ENCODE peak calls at places on chromosomes 4 and X, in ten cellular contexts. O, W, T, P, R, U, J, M, Z and S are unnamed samples.

GRCh38 chr4:113809313-113809712 is 47.8 kb upstream of the CAMK2D start:
- DNase-seq in P (no peak), M (no peak), W (peak), Z (no peak), U (no peak), J (no peak), O (no peak), T (no peak), R (no peak), S (no peak)

GRCh38 chr4:105022811-105023667 is 123.6 kb upstream of the TET2 start:
- DNase-seq in O (no peak), J (no peak), T (no peak), R (no peak), W (no peak), Z (no peak), P (no peak), M (no peak), U (no peak), S (no peak)

GRCh38 chrX:151923648-151924047 is 11.0 kb downstream of the MAGEA4 start:
- DNase-seq in W (no peak), O (no peak), U (no peak), T (no peak), P (no peak), M (no peak), Z (no peak), J (no peak), R (no peak), S (no peak)

GRCh38 chrX:72621619-72622485 is 49.2 kb upstream of the HDAC8 start:
- DNase-seq in P (no peak), T (no peak), W (peak), J (no peak), R (no peak), Z (no peak), M (no peak), U (no peak), O (peak), S (no peak)

GRCh38 chrX:10296581-10296980 is 139.8 kb downstream of the CLCN4 start:
- DNase-seq in M (no peak), U (no peak), J (no peak), P (no peak), R (no peak), T (no peak), Z (peak), O (no peak), W (peak), S (no peak)

GRCh38 chr4:145034727-145035211 is 63.2 kb downstream of the ANAPC10 start:
- DNase-seq in Z (peak), P (no peak), R (no peak), M (no peak), O (no peak), W (peak), J (no peak), T (no peak), U (no peak), S (no peak)

GRCh38 chr4:184826315-184827266 is 823 bp upstream of the ACSL1 start:
- DNase-seq in R (no peak), M (peak), O (no peak), W (no peak), U (no peak), J (peak), T (no peak), Z (no peak), P (peak), S (no peak)

GRCh38 chr4:93475730-93476129 is 352.8 kb upstream of the ATOH1 start:
- DNase-seq in J (no peak), O (no peak), R (no peak), P (no peak), W (no peak), T (no peak), M (no peak), Z (no peak), U (no peak), S (no peak)

GRCh38 chrX:133645251-133645650 is 230.0 kb upstream of the GPC4 start:
- DNase-seq in U (no peak), O (no peak), R (no peak), T (no peak), Z (no peak), J (no peak), M (peak), P (no peak), W (peak), S (no peak)

GRCh38 chr4:4837921-4838601 is 21.4 kb upstream of the MSX1 start:
- DNase-seq in R (no peak), Z (no peak), P (no peak), T (no peak), J (no peak), W (no peak), O (no peak), M (no peak), U (no peak), S (no peak)

GRCh38 chr4:120921456-120922389 is 803 bp downstream of the PRDM5 start:
- DNase-seq in P (peak), O (peak), T (peak), M (peak), J (no peak), W (peak), Z (no peak), U (no peak), R (peak), S (no peak)

GRCh38 chr4:7831330-7831729 is 108.3 kb downstream of the AFAP1 start:
- DNase-seq in Z (peak), O (no peak), M (no peak), U (no peak), R (no peak), P (no peak), T (no peak), W (peak), J (no peak), S (no peak)

GRCh38 chr4:113732-114131 is 10.6 kb upstream of the ZNF718 start:
- DNase-seq in O (no peak), Z (no peak), M (no peak), R (no peak), U (no peak), J (no peak), T (no peak), P (no peak), W (no peak), S (no peak)

GRCh38 chr4:61380865-61381264 is 180.7 kb downstream of the ADGRL3 start:
- DNase-seq in Z (no peak), O (no peak), P (no peak), J (no peak), W (no peak), M (no peak), R (no peak), T (no peak), U (no peak), S (no peak)

GRCh38 chr4:80072607-80073361 is at the start of gene ANTXR2:
- DNase-seq in Z (peak), R (peak), W (peak), U (peak), M (peak), T (peak), O (peak), P (peak), J (no peak), S (peak)

GRCh38 chr4:94486372-94486801 is 34.6 kb downstream of the PDLIM5 start:
- DNase-seq in P (no peak), Z (no peak), M (no peak), U (no peak), T (no peak), W (no peak), O (no peak), R (no peak), J (no peak), S (no peak)

GRCh38 chr4:140937866-140938265 is 181.7 kb upstream of the TBC1D9 start:
- DNase-seq in M (no peak), O (peak), J (no peak), T (no peak), W (peak), P (no peak), U (no peak), Z (no peak), R (no peak), S (no peak)

GRCh38 chrX:152923599-152923998 is 25.7 kb downstream of the ZNF185 start:
- DNase-seq in W (no peak), U (no peak), M (no peak), Z (no peak), O (no peak), J (no peak), T (no peak), P (no peak), R (no peak), S (no peak)

GRCh38 chrX:65925592-65925991 is 114.3 kb downstream of the VSIG4 start:
- DNase-seq in O (no peak), T (no peak), Z (no peak), R (no peak), M (no peak), P (no peak), W (no peak), J (no peak), U (no peak), S (no peak)

GRCh38 chr4:17218801-17219200 is 293.1 kb downstream of the QDPR start:
- DNase-seq in U (no peak), R (no peak), J (no peak), T (no peak), Z (no peak), M (no peak), P (no peak), W (no peak), O (no peak), S (no peak)

GRCh38 chr4:41967392-41967791 is 14.2 kb upstream of the DCAF4L1 start:
- DNase-seq in U (no peak), R (no peak), T (no peak), J (no peak), Z (no peak), W (no peak), M (no peak), P (no peak), O (no peak), S (no peak)

GRCh38 chrX:118729043-118729652 is 1.7 kb downstream of the IL13RA1 start:
- DNase-seq in Z (no peak), W (no peak), T (no peak), O (no peak), M (no peak), J (no peak), P (no peak), U (no peak), R (no peak), S (no peak)

GRCh38 chrX:40165861-40166260 is 68.1 kb upstream of the BCOR start:
- DNase-seq in O (no peak), Z (no peak), W (no peak), P (no peak), U (no peak), R (no peak), M (no peak), J (no peak), T (no peak), S (no peak)

GRCh38 chrX:70042399-70043371 is 7.1 kb downstream of the AWAT2 start:
- DNase-seq in M (no peak), T (no peak), O (no peak), U (no peak), P (no peak), Z (no peak), R (no peak), W (no peak), J (no peak), S (peak)

GRCh38 chr4:176360446-176360845 is 40.7 kb downstream of the SPCS3 start:
- DNase-seq in J (no peak), M (no peak), Z (no peak), P (no peak), O (no peak), T (no peak), U (no peak), R (no peak), W (peak), S (no peak)

GRCh38 chrX:20461576-20461975 is 194.9 kb upstream of the RPS6KA3 start:
- DNase-seq in T (no peak), W (no peak), P (no peak), M (no peak), R (no peak), U (no peak), Z (no peak), O (no peak), J (no peak), S (no peak)

GRCh38 chrX:67437821-67438220 is 106.0 kb upstream of the AR start:
- DNase-seq in R (no peak), T (no peak), P (no peak), O (no peak), M (no peak), J (no peak), W (no peak), U (no peak), Z (no peak), S (no peak)

GRCh38 chr4:144648042-144648441 is 2.1 kb downstream of the HHIP start:
- DNase-seq in J (no peak), P (no peak), U (no peak), O (no peak), Z (no peak), T (no peak), M (no peak), R (no peak), W (no peak), S (no peak)

GRCh38 chr4:64822405-64822804 is 413.2 kb upstream of the TECRL start:
- DNase-seq in R (no peak), O (no peak), U (no peak), P (no peak), M (no peak), T (no peak), J (no peak), Z (no peak), W (no peak), S (no peak)

GRCh38 chr4:71130827-71131603 is 137.6 kb downstream of the DCK start:
- DNase-seq in T (no peak), P (no peak), U (no peak), J (no peak), R (no peak), W (peak), M (no peak), O (peak), Z (no peak), S (no peak)

GRCh38 chr4:26163425-26164362 is 157.1 kb upstream of the RBPJ start:
- DNase-seq in R (no peak), Z (no peak), W (no peak), J (no peak), O (no peak), T (no peak), M (no peak), P (no peak), U (no peak), S (no peak)

GRCh38 chr4:8209176-8209874 is 10.2 kb downstream of the SH3TC1 start:
- DNase-seq in R (no peak), O (no peak), Z (no peak), W (no peak), U (no peak), T (no peak), P (no peak), J (no peak), M (no peak), S (no peak)

GRCh38 chr4:176090115-176090514 is 24.5 kb downstream of the WDR17 start:
- DNase-seq in T (no peak), M (no peak), Z (no peak), P (no peak), U (no peak), R (no peak), O (no peak), W (no peak), J (peak), S (no peak)

GRCh38 chr4:152535236-152535902 is 523 bp downstream of the FBXW7 start:
- DNase-seq in U (no peak), Z (no peak), R (no peak), O (no peak), W (no peak), P (no peak), T (no peak), M (no peak), J (peak), S (no peak)

GRCh38 chr4:83011779-83012630 is 1.4 kb upstream of the LIN54 start:
- DNase-seq in M (peak), R (no peak), T (peak), O (no peak), P (peak), W (no peak), J (peak), U (no peak), Z (no peak), S (no peak)

GRCh38 chr4:22500831-22501714 is 14.8 kb downstream of the ADGRA3 start:
- DNase-seq in M (peak), Z (no peak), O (no peak), T (no peak), P (peak), J (no peak), U (no peak), R (no peak), W (no peak), S (no peak)

GRCh38 chr4:20626326-20626725 is 73.9 kb upstream of the PACRGL start:
- DNase-seq in R (no peak), U (no peak), J (no peak), M (no peak), Z (no peak), O (no peak), W (no peak), T (no peak), P (no peak), S (no peak)

GRCh38 chrX:96685205-96686099 is 810 bp downstream of the DIAPH2 start:
- DNase-seq in U (no peak), M (peak), Z (no peak), T (no peak), O (no peak), P (peak), R (no peak), W (peak), J (peak), S (no peak)